ENCODE peak calls at places on chromosomes 4 and X, in four cellular contexts. B, L, S and G are unnamed samples.

GRCh38 chr4:168587326-168588125 is 90.7 kb downstream of the PALLD start:
- DNase-seq in B (peak), L (no peak), S (peak), G (peak)

GRCh38 chr4:5357863-5358262 is 306.6 kb downstream of the STK32B start:
- DNase-seq in B (no peak), L (no peak), S (no peak), G (no peak)

GRCh38 chrX:103439161-103439560 is 62.8 kb downstream of the BEX3 start:
- DNase-seq in B (no peak), L (no peak), S (no peak), G (no peak)

GRCh38 chr4:62644372-62644771 is 1444.2 kb downstream of the ADGRL3 start:
- DNase-seq in B (peak), L (no peak), S (peak), G (no peak)

GRCh38 chr4:153931804-153932203 is 142.9 kb upstream of the SFRP2 start:
- DNase-seq in B (peak), L (no peak), S (peak), G (no peak)

GRCh38 chrX:68719904-68720614 is 72.6 kb downstream of the STARD8 start:
- DNase-seq in B (peak), L (no peak), S (peak), G (peak)

GRCh38 chrX:1390621-1391369 is 1.1 kb downstream of the SLC25A6 start:
- DNase-seq in B (no peak), L (no peak), S (no peak), G (no peak)

GRCh38 chrX:136666088-136666487 is 18.1 kb downstream of the CD40LG start:
- DNase-seq in B (no peak), L (no peak), S (no peak), G (no peak)

GRCh38 chrX:41664307-41665299 is 24.2 kb upstream of the GPR34 start:
- DNase-seq in B (peak), L (no peak), S (peak), G (no peak)

GRCh38 chr4:147940144-147940543 is 208.3 kb downstream of the ARHGAP10 start:
- DNase-seq in B (no peak), L (no peak), S (no peak), G (no peak)